ENCODE peak calls at places on chromosome 10, in four cellular contexts. H, T, F and M are unnamed samples.

GRCh38 chr10:63477927-63478326 is 12.2 kb upstream of the JMJD1C start:
- DNase-seq in F (no peak), T (no peak), H (no peak), M (no peak)

GRCh38 chr10:95350830-95351228 is 60.0 kb upstream of the PDLIM1 start:
- DNase-seq in F (no peak), H (no peak), T (no peak), M (no peak)

GRCh38 chr10:124998624-124999291 is 56.8 kb downstream of the ZRANB1 start:
- DNase-seq in T (no peak), H (no peak), F (no peak), M (peak)

GRCh38 chr10:111933937-111934336 is 249.6 kb downstream of the GPAM start:
- DNase-seq in F (no peak), H (no peak), T (no peak), M (no peak)

GRCh38 chr10:58064714-58065528 is 202.8 kb downstream of the IPMK start:
- DNase-seq in T (peak), F (peak), H (no peak), M (no peak)

GRCh38 chr10:104038958-104039752 is 46.5 kb downstream of the COL17A1 start:
- DNase-seq in F (no peak), H (no peak), T (no peak), M (no peak)

GRCh38 chr10:133310789-133311188 is 2.1 kb downstream of the ZNF511 start:
- DNase-seq in H (no peak), F (no peak), T (no peak), M (no peak)

GRCh38 chr10:16585103-16585502 is 63.4 kb upstream of the C1QL3 start:
- DNase-seq in T (no peak), F (no peak), H (no peak), M (no peak)

GRCh38 chr10:121415017-121415416 is 183.2 kb downstream of the FGFR2 start:
- DNase-seq in T (no peak), H (no peak), F (no peak), M (no peak)

GRCh38 chr10:22210267-22210666 is 7.5 kb downstream of the EBLN1 start:
- DNase-seq in F (no peak), T (no peak), H (no peak), M (no peak)

GRCh38 chr10:86666538-86666937 is 1.8 kb upstream of the LDB3 start:
- DNase-seq in F (no peak), H (no peak), T (no peak), M (no peak)

GRCh38 chr10:86670290-86670811 is 2.0 kb downstream of the LDB3 start:
- DNase-seq in F (no peak), H (no peak), T (no peak), M (no peak)

GRCh38 chr10:86667421-86668181 is 710 bp upstream of the LDB3 start:
- DNase-seq in T (no peak), H (no peak), F (no peak), M (no peak)

GRCh38 chr10:86670876-86671275 is 2.6 kb downstream of the LDB3 start:
- DNase-seq in H (no peak), T (no peak), F (no peak), M (no peak)

DNA sequence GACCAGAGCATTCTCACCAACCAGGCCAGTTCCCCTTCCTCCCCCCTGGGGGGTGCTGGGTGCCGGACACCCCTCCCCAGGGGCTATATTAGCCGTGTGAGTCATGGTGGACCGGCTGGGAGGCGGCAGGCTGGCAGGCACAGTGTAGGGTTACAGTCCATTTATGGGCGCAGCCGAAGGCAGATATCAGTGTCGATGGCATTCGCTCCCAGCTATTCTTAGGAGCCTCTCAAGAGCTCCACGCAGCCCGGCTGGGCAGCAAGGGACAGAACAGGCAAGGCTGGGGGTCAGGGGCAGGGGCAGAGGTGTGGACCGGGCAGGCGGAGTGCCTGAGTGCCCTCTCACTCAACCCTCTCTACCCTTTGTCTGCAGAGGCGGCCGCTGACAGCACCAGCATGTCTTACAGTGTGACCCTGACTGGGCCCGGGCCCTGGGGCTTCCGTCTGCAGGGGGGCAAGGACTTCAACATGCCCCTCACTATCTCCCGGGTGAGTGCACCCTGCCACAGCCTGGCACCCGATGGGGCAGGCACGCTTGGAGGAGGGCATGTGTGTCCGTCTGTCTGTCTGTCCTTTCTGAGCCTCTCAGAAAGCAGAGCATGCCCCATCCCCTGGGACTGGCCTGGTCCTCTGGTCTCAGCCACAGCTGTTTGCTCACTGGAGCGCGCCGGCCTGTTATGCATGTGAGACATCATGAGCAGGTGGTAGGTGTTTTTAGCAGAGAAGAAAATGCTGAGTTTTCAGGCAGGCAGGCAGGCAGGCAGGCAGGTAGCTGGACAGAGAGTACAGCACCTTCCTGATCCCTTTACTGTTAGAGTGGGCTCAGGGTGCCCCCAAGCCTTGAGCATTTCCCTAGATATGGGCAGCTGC is at the start of gene LDB3:
- DNase-seq in H (no peak), F (no peak), T (no peak), M (no peak)
- H3K27ac ChIP-seq in H (peak), F (no peak), T (no peak), M (peak)

GRCh38 chr10:70832852-70833542 is 17.2 kb downstream of the SGPL1 start:
- DNase-seq in F (no peak), H (no peak), T (no peak), M (no peak)
- H3K27ac ChIP-seq in F (no peak), H (no peak), T (no peak), M (no peak)

GRCh38 chr10:3115685-3116084 is 48.3 kb downstream of the PFKP start:
- DNase-seq in T (no peak), F (no peak), H (no peak), M (no peak)
- H3K27ac ChIP-seq in T (no peak), F (no peak), H (no peak), M (no peak)

DNA sequence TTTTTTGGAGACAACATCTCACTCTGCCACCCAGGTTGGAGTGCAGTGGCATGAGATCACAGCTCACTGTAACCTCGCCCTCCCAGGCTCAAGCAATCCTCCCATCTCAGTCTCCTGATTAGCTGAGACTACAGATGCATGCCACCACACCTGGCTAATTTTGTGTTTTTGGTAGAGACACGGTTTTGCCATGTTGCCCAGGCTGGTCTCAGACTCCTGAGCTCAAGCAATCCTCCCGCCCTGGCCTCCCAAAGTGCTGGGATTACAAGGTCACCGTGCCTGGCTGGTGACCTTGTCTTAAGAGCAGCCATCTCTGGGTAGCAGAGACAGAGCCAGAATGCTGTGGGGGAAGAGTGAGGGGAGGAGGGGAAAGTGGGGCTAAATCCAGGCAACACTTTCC is 25.8 kb upstream of the ASCC1 start:
- DNase-seq in F (no peak), T (no peak), H (no peak), M (no peak)
- H3K27ac ChIP-seq in F (peak), T (no peak), H (no peak), M (peak)

GRCh38 chr10:62021978-62022802 is 120.7 kb downstream of the ARID5B start:
- DNase-seq in T (no peak), H (no peak), F (no peak), M (no peak)
- H3K27ac ChIP-seq in T (no peak), H (no peak), F (no peak), M (no peak)

DNA sequence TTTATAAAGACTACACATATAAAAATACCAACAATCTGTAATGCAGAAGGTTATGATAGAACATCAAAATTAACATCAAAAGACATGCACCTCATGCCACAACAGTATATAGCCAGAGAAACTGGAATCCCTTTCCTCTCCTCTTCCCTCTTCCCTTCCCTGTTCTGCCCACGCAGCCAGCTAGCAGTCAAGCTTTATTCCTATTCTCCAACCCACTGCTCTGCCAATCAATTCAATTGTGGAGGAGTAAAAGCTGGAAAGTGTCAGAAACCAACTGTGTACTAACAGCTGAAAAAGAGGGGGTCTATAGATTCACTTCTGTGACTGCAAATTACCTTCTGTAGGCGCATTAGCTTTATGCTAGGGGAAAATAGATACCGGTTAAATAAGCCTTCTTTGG is 16.4 kb downstream of the ABI1 start:
- DNase-seq in T (no peak), F (no peak), H (no peak), M (no peak)
- H3K27ac ChIP-seq in T (peak), F (no peak), H (no peak), M (no peak)